ENCODE peak calls at places on chromosomes 6 and 20, in four cellular contexts. P is brain microvascular endothelial cell, C is fibroblast of pulmonary artery, A is AG04449. G is an unnamed sample.

GRCh38 chr20:16709017-16709416 is 20.8 kb upstream of the SNRPB2 start:
- DNase-seq in P (no peak), C (no peak), A (no peak), G (no peak)

GRCh38 chr6:27138837-27139752 is 108.4 kb upstream of the PRSS16 start:
- DNase-seq in P (peak; percentile 9), C (peak; percentile 53), A (no peak), G (peak; percentile 60)

GRCh38 chr6:89140347-89141159 is 5.3 kb upstream of the PM20D2 start:
- DNase-seq in P (no peak), C (no peak), A (no peak), G (no peak)

GRCh38 chr6:131532476-131533108 is 40.4 kb upstream of the ARG1 start:
- DNase-seq in P (no peak), C (no peak), A (no peak), G (no peak)

GRCh38 chr6:69961251-69961650 is 94.9 kb downstream of the COL19A1 start:
- DNase-seq in P (no peak), C (no peak), A (no peak), G (no peak)

GRCh38 chr6:151475653-151476523 is 17.9 kb upstream of the CCDC170 start:
- DNase-seq in P (peak; percentile 36), C (peak; percentile 69), A (no peak), G (peak; percentile 60)

GRCh38 chr20:9081423-9081966 is 12.6 kb downstream of the PLCB4 start:
- DNase-seq in P (no peak), C (no peak), A (no peak), G (no peak)

GRCh38 chr6:104159045-104159618 is 700.6 kb downstream of the HACE1 start:
- DNase-seq in P (no peak), C (no peak), A (no peak), G (no peak)

GRCh38 chr6:142857609-142858195 is 87.3 kb downstream of the HIVEP2 start:
- DNase-seq in P (no peak), C (no peak), A (no peak), G (no peak)

GRCh38 chr20:62952373-62953166 is at the start of gene SLC17A9:
- DNase-seq in P (peak; percentile 18), C (peak; percentile 16), A (no peak), G (peak; percentile 92)

GRCh38 chr6:35014786-35015185 is 125.7 kb downstream of the ANKS1A start:
- DNase-seq in P (no peak), C (peak; percentile 51), A (no peak), G (no peak)

GRCh38 chr6:81138236-81138635 is 614.2 kb downstream of the TENT5A start:
- DNase-seq in P (no peak), C (peak; percentile 10), A (no peak), G (no peak)

GRCh38 chr20:9035129-9035528 is 33.8 kb upstream of the PLCB4 start:
- DNase-seq in P (peak; percentile 91), C (peak; percentile 74), A (peak; percentile 81), G (no peak)

GRCh38 chr6:89644864-89645263 is 6.3 kb upstream of the LYRM2 start:
- DNase-seq in P (no peak), C (no peak), A (no peak), G (no peak)

GRCh38 chr6:1406306-1407058 is 17.1 kb downstream of the FOXF2 start:
- DNase-seq in P (peak; percentile 10), C (no peak), A (no peak), G (no peak)

GRCh38 chr6:44423306-44423705 is 35.8 kb downstream of the CDC5L start:
- DNase-seq in P (no peak), C (no peak), A (no peak), G (no peak)

GRCh38 chr6:24668997-24669361 is 2.1 kb downstream of the ACOT13 start:
- DNase-seq in P (no peak), C (no peak), A (no peak), G (no peak)

GRCh38 chr6:125745281-125746018 is 4.0 kb upstream of the HEY2 start:
- DNase-seq in P (no peak), C (no peak), A (no peak), G (no peak)

GRCh38 chr20:17684077-17684888 is 2.2 kb upstream of the RRBP1 start:
- DNase-seq in P (no peak), C (no peak), A (no peak), G (no peak)

GRCh38 chr20:51138576-51138975 is 115.7 kb upstream of the KCNG1 start:
- DNase-seq in P (no peak), C (no peak), A (no peak), G (no peak)

GRCh38 chr20:62376112-62377063 is 9.3 kb upstream of the LAMA5 start:
- DNase-seq in P (no peak), C (peak; percentile 62), A (no peak), G (no peak)

GRCh38 chr6:125375013-125375412 is 73.2 kb upstream of the HDDC2 start:
- DNase-seq in P (no peak), C (no peak), A (no peak), G (no peak)

GRCh38 chr6:15734118-15734897 is 71.5 kb upstream of the DTNBP1 start:
- DNase-seq in P (no peak), C (no peak), A (no peak), G (no peak)

GRCh38 chr20:3209946-3210317 is 634 bp downstream of the ITPA start:
- DNase-seq in P (peak; percentile 4), C (no peak), A (no peak), G (no peak)

GRCh38 chr20:57774111-57774880 is 64.5 kb upstream of the PMEPA1 start:
- DNase-seq in P (no peak), C (no peak), A (no peak), G (no peak)

GRCh38 chr6:15608406-15608805 is 54.4 kb downstream of the DTNBP1 start:
- DNase-seq in P (peak; percentile 67), C (peak; percentile 83), A (peak; percentile 34), G (no peak)

DNA sequence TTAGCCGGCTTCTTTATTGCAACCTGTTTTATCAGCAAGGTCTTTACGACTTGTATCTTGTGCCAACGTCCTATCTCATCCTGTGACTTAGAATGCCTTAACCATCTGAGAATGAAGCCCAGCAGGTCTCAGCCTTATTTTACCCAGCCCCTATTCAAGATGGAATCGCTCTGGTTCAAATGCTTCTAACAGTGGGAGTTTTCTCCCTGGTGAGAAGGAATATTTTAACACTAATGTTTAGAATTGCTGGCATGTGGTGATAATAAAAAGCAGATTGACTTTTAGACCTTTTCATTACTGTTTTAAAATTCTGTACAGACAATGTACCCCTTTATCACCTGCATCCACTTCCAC is 9.9 kb upstream of the KCNK15 start:
- DNase-seq in P (no peak), C (no peak), A (no peak), G (no peak)
- H3K4me3 ChIP-seq in P (no peak overlapping the region), C (no peak overlapping the region), A (no peak overlapping the region), G (no peak overlapping the region)

DNA sequence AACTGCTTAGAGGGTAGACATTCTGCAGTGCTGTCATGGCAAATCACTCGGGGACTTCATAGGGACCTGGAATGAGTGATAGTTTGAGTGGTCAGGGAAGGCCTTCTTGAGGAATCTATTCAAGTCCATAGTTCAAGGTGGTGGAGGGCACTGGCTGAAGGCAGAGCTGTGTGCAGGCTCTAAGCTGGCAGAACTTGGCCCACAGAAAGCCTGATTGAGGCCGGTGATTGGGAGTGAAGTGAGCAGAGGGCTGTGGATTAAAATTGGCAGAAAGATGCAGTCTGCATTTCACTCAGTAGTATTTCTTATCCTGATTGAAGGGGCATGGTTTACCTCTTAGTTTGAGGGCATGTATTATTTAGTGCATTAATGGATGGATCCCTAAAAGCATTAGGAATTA is 44.9 kb downstream of the UTRN start:
- DNase-seq in P (no peak), C (no peak), A (no peak), G (no peak)
- H3K4me3 ChIP-seq in P (no peak overlapping the region), C (no peak overlapping the region), A (no peak overlapping the region), G (no peak overlapping the region)

GRCh38 chr6:6545616-6546317 is 42.8 kb upstream of the LY86 start:
- DNase-seq in P (no peak), C (no peak), A (no peak), G (no peak)

GRCh38 chr6:6542357-6542756 is 46.2 kb upstream of the LY86 start:
- DNase-seq in P (no peak), C (no peak), A (no peak), G (no peak)

GRCh38 chr6:6547111-6547879 is 41.2 kb upstream of the LY86 start:
- DNase-seq in P (peak; percentile 82), C (peak; percentile 88), A (peak; percentile 21), G (peak; percentile 82)

GRCh38 chr6:6543181-6543879 is 45.2 kb upstream of the LY86 start:
- DNase-seq in P (no peak), C (no peak), A (no peak), G (no peak)

GRCh38 chr6:6546318-6547110 is 42.0 kb upstream of the LY86 start:
- DNase-seq in P (no peak), C (peak; percentile 16), A (no peak), G (peak; percentile 65)
- H3K4me3 ChIP-seq in P (peak overlapping the region; percentile 39), C (peak overlapping the region; percentile 42), A (peak overlapping the region; percentile 40), G (peak overlapping the region; percentile 48)

GRCh38 chr6:42177514-42178364 is 4.6 kb downstream of the GUCA1A start:
- DNase-seq in P (no peak), C (no peak), A (no peak), G (no peak)

GRCh38 chr6:42179261-42179955 is 6.2 kb downstream of the GUCA1A start:
- DNase-seq in P (no peak), C (no peak), A (no peak), G (no peak)

GRCh38 chr6:42176981-42177380 is 3.8 kb downstream of the GUCA1A start:
- DNase-seq in P (no peak), C (no peak), A (no peak), G (no peak)

GRCh38 chr6:42182101-42182500 is 8.9 kb downstream of the GUCA1A start:
- DNase-seq in P (no peak), C (no peak), A (no peak), G (no peak)

GRCh38 chr6:42179956-42180335 is 6.8 kb downstream of the GUCA1A start:
- DNase-seq in P (no peak), C (no peak), A (no peak), G (no peak)
- H3K4me3 ChIP-seq in P (no peak overlapping the region), C (no peak overlapping the region), A (no peak overlapping the region), G (no peak overlapping the region)

G was measured in lower lobe of right lung.